ENCODE peak calls at places on chromosomes 13 and 19, in five cellular contexts. Z, C, E, D and U are unnamed samples.

GRCh38 chr13:23956106-23956505 is 58.8 kb upstream of the C1QTNF9B start:
- DNase-seq in Z (peak), C (no peak), E (no peak), D (no peak), U (no peak)

GRCh38 chr13:86882107-86882506 is 789.1 kb upstream of the SLITRK5 start:
- DNase-seq in Z (no peak), C (no peak), E (no peak), D (no peak), U (no peak)

GRCh38 chr19:58229255-58229639 is 533 bp downstream of the ZNF544 start:
- DNase-seq in Z (peak), C (no peak), E (peak), D (no peak), U (peak)

GRCh38 chr19:12085074-12085818 is 20.7 kb downstream of the ZNF844 start:
- DNase-seq in Z (no peak), C (no peak), E (no peak), D (no peak), U (no peak)

GRCh38 chr13:113991191-113991669 is 17.4 kb upstream of the C13orf46 start:
- DNase-seq in Z (no peak), C (no peak), E (no peak), D (no peak), U (no peak)

GRCh38 chr19:5156231-5156986 is 184.2 kb downstream of the PTPRS start:
- DNase-seq in Z (no peak), C (no peak), E (no peak), D (peak), U (no peak)

GRCh38 chr13:23844132-23844531 is 45.1 kb downstream of the MIPEP start:
- DNase-seq in Z (peak), C (no peak), E (no peak), D (no peak), U (no peak)

GRCh38 chr19:33275933-33276619 is 26.3 kb downstream of the CEBPA start:
- DNase-seq in Z (no peak), C (no peak), E (no peak), D (no peak), U (no peak)

GRCh38 chr13:29923554-29924481 is 73.4 kb upstream of the UBL3 start:
- DNase-seq in Z (peak), C (peak), E (peak), D (peak), U (peak)

GRCh38 chr13:51357928-51358595 is 18.6 kb downstream of the SERPINE3 start:
- DNase-seq in Z (no peak), C (no peak), E (no peak), D (no peak), U (no peak)

GRCh38 chr19:4624733-4625362 is 14.5 kb upstream of the TNFAIP8L1 start:
- DNase-seq in Z (peak), C (no peak), E (peak), D (no peak), U (no peak)

GRCh38 chr19:17112700-17113099 is 37.1 kb downstream of the MYO9B start:
- DNase-seq in Z (no peak), C (no peak), E (no peak), D (no peak), U (no peak)

GRCh38 chr19:40200352-40201099 is 9.3 kb downstream of the MAP3K10 start:
- DNase-seq in Z (no peak), C (no peak), E (no peak), D (no peak), U (no peak)

GRCh38 chr13:99308481-99309087 is 1.4 kb upstream of the GPR183 start:
- DNase-seq in Z (no peak), C (no peak), E (no peak), D (no peak), U (no peak)

GRCh38 chr19:48745208-48745995 is 1.3 kb downstream of the IZUMO1 start:
- DNase-seq in Z (peak), C (peak), E (peak), D (peak), U (peak)

GRCh38 chr13:40064723-40065122 is 409.3 kb downstream of the COG6 start:
- DNase-seq in Z (no peak), C (peak), E (no peak), D (no peak), U (no peak)

GRCh38 chr13:81442904-81443303 is 1102.0 kb upstream of the SPRY2 start:
- DNase-seq in Z (no peak), C (no peak), E (no peak), D (no peak), U (no peak)

GRCh38 chr13:25213716-25214115 is 41.6 kb upstream of the AMER2 start:
- DNase-seq in Z (no peak), C (no peak), E (no peak), D (no peak), U (no peak)

GRCh38 chr13:99987180-99988047 is 5.8 kb downstream of the ZIC2 start:
- DNase-seq in Z (no peak), C (no peak), E (peak), D (no peak), U (peak)

GRCh38 chr19:12364391-12365093 is 941 bp downstream of the ZNF442 start:
- DNase-seq in Z (peak), C (peak), E (peak), D (peak), U (peak)

GRCh38 chr13:77239312-77239711 is 87.6 kb downstream of the MYCBP2 start:
- DNase-seq in Z (no peak), C (no peak), E (no peak), D (no peak), U (no peak)

GRCh38 chr19:46972301-46972700 is 47.3 kb upstream of the NPAS1 start:
- DNase-seq in Z (no peak), C (no peak), E (no peak), D (no peak), U (no peak)

GRCh38 chr19:52110780-52111179 is 15.2 kb upstream of the ZNF841 start:
- DNase-seq in Z (no peak), C (no peak), E (no peak), D (no peak), U (no peak)

GRCh38 chr13:28761586-28761985 is 42.8 kb upstream of the SLC46A3 start:
- DNase-seq in Z (peak), C (no peak), E (no peak), D (no peak), U (no peak)

GRCh38 chr19:20423381-20424207 is 142.0 kb downstream of the ZNF737 start:
- DNase-seq in Z (peak), C (peak), E (peak), D (peak), U (peak)

GRCh38 chr13:98175823-98176222 is 1.2 kb downstream of the RNF113B start:
- DNase-seq in Z (no peak), C (no peak), E (peak), D (no peak), U (no peak)

GRCh38 chr13:99731747-99732146 is 230.5 kb downstream of the TM9SF2 start:
- DNase-seq in Z (no peak), C (no peak), E (peak), D (no peak), U (no peak)

GRCh38 chr19:42114412-42114811 is 17.8 kb downstream of the POU2F2 start:
- DNase-seq in Z (peak), C (no peak), E (no peak), D (peak), U (peak)

GRCh38 chr19:37251308-37252229 is 33.6 kb downstream of the ZNF383 start:
- DNase-seq in Z (peak), C (peak), E (no peak), D (peak), U (no peak)

GRCh38 chr13:45662122-45662521 is 40.0 kb upstream of the CBY2 start:
- DNase-seq in Z (no peak), C (no peak), E (no peak), D (no peak), U (no peak)

GRCh38 chr19:15297416-15298224 is 34.7 kb downstream of the BRD4 start:
- DNase-seq in Z (no peak), C (no peak), E (no peak), D (no peak), U (no peak)

GRCh38 chr13:42990147-42990990 is 1.7 kb downstream of the EPSTI1 start:
- DNase-seq in Z (peak), C (no peak), E (no peak), D (no peak), U (no peak)

GRCh38 chr13:98678741-98679140 is 73.7 kb downstream of the SLC15A1 start:
- DNase-seq in Z (no peak), C (no peak), E (no peak), D (no peak), U (no peak)

GRCh38 chr19:2475702-2476450 is at the start of gene GADD45B:
- DNase-seq in Z (peak), C (peak), E (peak), D (peak), U (peak)

GRCh38 chr13:50358221-50358620 is 343.0 kb downstream of the KCNRG start:
- DNase-seq in Z (no peak), C (no peak), E (no peak), D (no peak), U (no peak)

GRCh38 chr19:12639901-12640613 is 26.5 kb downstream of the MAN2B1 start:
- DNase-seq in Z (peak), C (peak), E (peak), D (peak), U (peak)

GRCh38 chr19:28710278-28710677 is 502.7 kb downstream of the UQCRFS1 start:
- DNase-seq in Z (peak), C (no peak), E (peak), D (no peak), U (no peak)

GRCh38 chr19:33719366-33720154 is 77.1 kb upstream of the KCTD15 start:
- DNase-seq in Z (no peak), C (no peak), E (no peak), D (no peak), U (no peak)

DNA sequence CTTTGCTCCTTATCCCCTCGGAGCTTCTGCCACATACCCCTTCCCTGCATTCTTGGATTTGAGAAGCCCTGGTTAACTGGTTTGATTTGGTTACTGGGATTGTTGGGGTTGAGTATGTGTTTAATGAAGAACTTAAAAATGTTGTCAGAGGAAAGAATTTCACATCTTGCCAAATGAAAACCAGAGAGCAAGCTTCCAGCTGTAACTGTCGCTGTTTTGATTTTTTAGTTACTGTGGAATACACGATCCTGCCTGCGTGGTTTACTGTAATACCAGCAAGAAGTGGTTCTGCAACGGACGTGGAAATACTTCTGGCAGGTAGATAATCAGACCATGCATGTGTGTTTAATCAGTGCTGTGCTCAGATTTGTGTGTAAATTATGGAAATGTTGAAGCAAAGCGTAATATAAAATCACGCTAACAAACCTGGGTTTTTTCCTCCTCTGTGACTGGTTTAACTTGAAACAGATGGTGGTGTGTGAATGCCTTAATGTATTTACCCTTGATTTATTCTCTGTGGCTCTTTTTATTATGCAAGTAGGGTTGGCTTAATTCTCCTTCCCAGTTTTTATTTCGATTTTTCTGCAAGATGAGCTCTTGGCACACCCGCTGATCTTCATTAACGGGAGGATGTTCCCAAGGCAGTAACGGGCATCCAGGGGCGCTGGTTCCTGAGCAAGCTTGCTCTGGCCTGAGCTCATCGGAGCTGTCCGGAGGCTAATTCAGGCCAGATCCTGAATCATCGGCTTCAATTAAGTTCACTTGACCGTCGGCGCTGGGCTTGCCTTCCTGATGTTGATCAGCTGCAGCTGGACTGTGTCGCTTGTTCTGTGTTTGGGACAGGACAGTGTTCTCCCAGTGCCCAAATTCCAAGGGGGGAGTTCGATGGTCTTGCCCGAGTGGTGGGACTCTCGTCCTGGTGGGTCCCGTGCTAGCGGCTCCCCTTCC is 16.0 kb downstream of the UPF1 start:
- DNase-seq in Z (no peak), C (no peak), E (no peak), D (no peak), U (no peak)
- TF ChIP-seq CTCF in Z (no peak), C (no peak), E (no peak), D (peak), U (peak)

DNA sequence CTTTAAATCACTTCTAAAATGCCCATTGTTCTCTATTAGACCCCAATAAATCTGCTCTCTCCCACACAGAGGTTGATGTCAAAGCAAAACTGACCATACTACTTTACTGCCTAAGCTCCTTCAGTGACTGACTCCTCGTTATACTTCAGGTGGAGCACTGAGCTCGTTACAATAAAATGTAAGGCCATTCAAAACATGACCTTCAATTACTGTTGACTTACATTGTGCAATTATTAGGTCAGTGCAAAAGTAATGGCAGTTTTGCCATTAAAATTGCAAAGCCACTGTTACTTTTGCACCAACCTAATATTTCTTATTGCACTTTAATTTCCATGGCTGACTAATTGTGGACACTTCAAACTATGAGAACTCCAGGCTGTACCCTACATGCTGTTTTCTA is 314.9 kb downstream of the MZT1 start:
- DNase-seq in Z (no peak), C (no peak), E (no peak), D (no peak), U (no peak)
- TF ChIP-seq CTCF in Z (no peak), C (no peak), E (no peak), D (no peak), U (no peak)

DNA sequence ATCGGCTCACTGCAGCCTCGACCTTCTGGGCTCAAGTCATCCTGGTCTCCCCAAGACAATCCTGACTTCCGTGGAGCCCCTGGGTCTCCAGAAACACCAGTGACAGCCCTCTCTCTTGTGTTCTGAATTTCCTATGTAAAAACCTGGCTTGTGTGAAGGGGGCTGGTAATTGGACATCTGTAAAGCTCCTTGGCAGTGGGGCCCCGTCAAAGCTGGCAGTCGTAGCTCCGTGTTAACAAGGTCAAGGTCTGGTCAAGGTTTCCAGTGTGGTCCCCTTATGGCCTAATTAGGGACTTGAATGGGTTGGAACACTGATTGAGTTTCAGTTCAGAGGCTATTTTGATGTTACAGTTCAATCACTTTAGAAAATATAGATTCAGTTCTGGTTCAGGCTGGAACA is 32.8 kb upstream of the NDUFS7 start:
- DNase-seq in Z (peak), C (no peak), E (no peak), D (no peak), U (no peak)
- TF ChIP-seq CTCF in Z (no peak), C (no peak), E (no peak), D (no peak), U (no peak)

GRCh38 chr13:107999751-108000150 is 215.6 kb downstream of the LIG4 start:
- DNase-seq in Z (no peak), C (no peak), E (no peak), D (no peak), U (no peak)

GRCh38 chr13:108003626-108004025 is 211.7 kb downstream of the LIG4 start:
- DNase-seq in Z (no peak), C (no peak), E (peak), D (no peak), U (no peak)

GRCh38 chr13:108006619-108007018 is 208.7 kb downstream of the LIG4 start:
- DNase-seq in Z (no peak), C (no peak), E (no peak), D (no peak), U (no peak)

GRCh38 chr13:108005231-108005630 is 210.1 kb downstream of the LIG4 start:
- DNase-seq in Z (no peak), C (no peak), E (no peak), D (no peak), U (no peak)

GRCh38 chr13:108000998-108001397 is 214.3 kb downstream of the LIG4 start:
- DNase-seq in Z (no peak), C (no peak), E (no peak), D (no peak), U (no peak)
- TF ChIP-seq CTCF in Z (no peak), C (no peak), E (no peak), D (no peak), U (no peak)

GRCh38 chr19:50154529-50154928 is 8.6 kb downstream of the IZUMO2 start:
- DNase-seq in Z (no peak), C (no peak), E (no peak), D (no peak), U (no peak)

GRCh38 chr19:50158577-50158976 is 4.5 kb downstream of the IZUMO2 start:
- DNase-seq in Z (no peak), C (no peak), E (no peak), D (no peak), U (no peak)

GRCh38 chr19:50152578-50152977 is 10.5 kb downstream of the IZUMO2 start:
- DNase-seq in Z (no peak), C (no peak), E (no peak), D (no peak), U (no peak)

GRCh38 chr19:50159078-50159477 is 4.0 kb downstream of the IZUMO2 start:
- DNase-seq in Z (no peak), C (no peak), E (no peak), D (no peak), U (no peak)

DNA sequence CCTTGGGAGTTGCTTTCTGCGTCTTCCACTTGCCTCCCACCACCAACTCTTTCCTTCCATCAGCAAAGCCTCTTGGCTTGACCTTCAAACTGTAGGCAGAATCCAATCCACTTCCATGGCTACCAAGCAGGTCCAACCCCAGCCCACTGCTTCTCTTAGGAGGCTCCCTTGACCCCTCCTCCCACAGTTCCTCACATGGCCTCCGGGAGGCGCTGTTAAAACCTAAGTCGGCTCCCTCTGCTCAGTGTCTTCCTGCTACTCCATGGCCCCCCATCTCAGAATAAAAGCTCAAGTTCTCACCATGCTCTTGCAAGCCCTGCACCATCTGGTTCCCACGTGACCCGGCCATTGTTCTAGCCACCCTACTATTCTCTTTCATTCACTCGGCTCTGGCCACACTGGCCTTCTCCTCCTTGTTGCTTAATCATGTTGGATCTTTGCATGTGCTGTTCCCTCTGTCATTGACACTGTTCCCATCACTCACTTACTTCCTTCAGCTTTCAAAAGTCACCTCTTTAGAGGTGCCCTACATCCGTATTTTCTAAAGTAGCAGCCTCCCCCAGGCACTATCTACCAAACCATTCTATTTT is 7.5 kb downstream of the IZUMO2 start:
- DNase-seq in Z (no peak), C (no peak), E (peak), D (no peak), U (no peak)
- TF ChIP-seq CTCF in Z (peak), C (no peak), E (peak), D (no peak), U (peak)

DNA sequence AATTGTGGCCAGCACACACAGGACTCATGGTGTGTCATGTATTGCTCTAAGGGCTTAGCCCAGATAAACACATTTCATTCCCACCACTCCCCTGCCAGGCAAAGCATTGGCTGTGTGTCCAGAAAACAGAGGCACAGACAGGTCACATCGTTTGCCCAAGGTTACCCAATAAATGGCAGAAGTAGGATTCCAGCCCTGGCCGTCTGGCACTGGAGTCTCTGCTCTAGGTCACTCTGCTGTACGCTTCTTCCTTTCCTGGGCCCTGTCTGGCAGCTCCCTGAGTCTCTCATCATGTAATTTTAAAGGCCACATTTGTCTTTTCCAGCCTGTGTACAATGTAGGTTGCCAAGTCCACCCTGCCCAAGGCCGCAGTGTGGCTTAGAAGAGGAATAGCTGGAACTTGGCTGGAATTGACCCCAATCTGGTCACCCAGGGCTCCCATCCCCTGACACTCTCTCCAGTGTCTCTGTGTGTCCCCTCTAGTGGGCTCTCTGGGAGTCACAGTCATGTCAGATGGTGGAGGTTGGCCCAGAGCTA is 264.5 kb upstream of the TSHZ3 start:
- DNase-seq in Z (no peak), C (peak), E (peak), D (no peak), U (no peak)
- TF ChIP-seq CTCF in Z (no peak), C (peak), E (no peak), D (no peak), U (no peak)

GRCh38 chr19:54153731-54154326 is 5.7 kb downstream of the LENG1 start:
- DNase-seq in Z (no peak), C (no peak), E (no peak), D (no peak), U (no peak)

GRCh38 chr19:54156490-54156889 is 3.0 kb downstream of the LENG1 start:
- DNase-seq in Z (no peak), C (no peak), E (no peak), D (no peak), U (no peak)

GRCh38 chr19:54156953-54157352 is 2.6 kb downstream of the LENG1 start:
- DNase-seq in Z (no peak), C (no peak), E (no peak), D (no peak), U (no peak)

GRCh38 chr19:54154603-54155345 is 4.7 kb downstream of the LENG1 start:
- DNase-seq in Z (no peak), C (peak), E (no peak), D (no peak), U (no peak)

GRCh38 chr19:54155694-54156093 is 3.8 kb downstream of the LENG1 start:
- DNase-seq in Z (no peak), C (peak), E (no peak), D (no peak), U (no peak)
- TF ChIP-seq CTCF in Z (no peak), C (no peak), E (no peak), D (no peak), U (no peak)